ENCODE peak calls at places on chromosome 15, in eight cellular contexts. X, G, R, E, V, Y, N and A are unnamed samples.

GRCh38 chr15:83209333-83209732 is 1.7 kb upstream of the HDGFL3 start:
- DNase-seq in X (no peak), G (no peak), R (no peak), E (no peak), V (peak), Y (no peak), N (no peak), A (no peak)

GRCh38 chr15:74612677-74613076 is 3.0 kb upstream of the CLK3 start:
- DNase-seq in X (no peak), G (no peak), R (no peak), E (no peak), V (no peak), Y (no peak), N (peak), A (no peak)

GRCh38 chr15:97350813-97351212 is 609.7 kb upstream of the ARRDC4 start:
- DNase-seq in X (no peak), G (no peak), R (no peak), E (no peak), V (no peak), Y (no peak), N (no peak), A (no peak)

GRCh38 chr15:101657171-101657570 is 5.0 kb upstream of the TM2D3 start:
- DNase-seq in X (no peak), G (no peak), R (no peak), E (no peak), V (no peak), Y (no peak), N (no peak), A (no peak)

GRCh38 chr15:99408236-99409096 is 157.2 kb downstream of the LRRC28 start:
- DNase-seq in X (peak), G (peak), R (no peak), E (peak), V (no peak), Y (peak), N (no peak), A (no peak)

GRCh38 chr15:42215854-42216829 is 8.0 kb upstream of the VPS39 start:
- DNase-seq in X (no peak), G (no peak), R (no peak), E (no peak), V (no peak), Y (no peak), N (no peak), A (no peak)

GRCh38 chr15:38454687-38455071 is 752 bp downstream of the FAM98B start:
- DNase-seq in X (no peak), G (no peak), R (no peak), E (no peak), V (peak), Y (no peak), N (no peak), A (no peak)

GRCh38 chr15:56042982-56043980 is 49.9 kb upstream of the NEDD4 start:
- DNase-seq in X (no peak), G (no peak), R (peak), E (no peak), V (no peak), Y (no peak), N (no peak), A (no peak)